ENCODE peak calls at places on chromosomes 5 and 9, in ten cellular contexts. J, K, R, X, C, P, A, F, G and E are unnamed samples.
A peak's percentile ranks its signal among the peaks of the same experiment; 100 is the strongest.

GRCh38 chr5:179836225-179837019 is 15.7 kb downstream of the SQSTM1 start:
- DNase-seq in J (no peak), K (no peak), R (no peak), X (no peak), C (no peak), P (no peak), A (no peak), F (peak; percentile 77), G (no peak), E (no peak)

GRCh38 chr5:115109840-115110239 is 59.9 kb downstream of the TRIM36 start:
- DNase-seq in J (no peak), K (no peak), R (no peak), X (no peak), C (no peak), P (no peak), A (no peak), F (no peak), G (no peak), E (no peak)

GRCh38 chr9:115601456-115601855 is 483.5 kb upstream of the TNC start:
- DNase-seq in J (no peak), K (no peak), R (no peak), X (no peak), C (no peak), P (no peak), A (no peak), F (no peak), G (no peak), E (no peak)

GRCh38 chr9:121698627-121699270 is 47.3 kb downstream of the DAB2IP start:
- DNase-seq in J (no peak), K (no peak), R (no peak), X (no peak), C (no peak), P (peak; percentile 86), A (peak; percentile 50), F (no peak), G (no peak), E (no peak)

GRCh38 chr5:177130211-177131018 is 3.2 kb upstream of the NSD1 start:
- DNase-seq in J (no peak), K (no peak), R (no peak), X (no peak), C (no peak), P (no peak), A (no peak), F (peak; percentile 38), G (no peak), E (peak; percentile 22)

GRCh38 chr5:133396187-133396621 is 216.1 kb downstream of the FSTL4 start:
- DNase-seq in J (no peak), K (no peak), R (no peak), X (no peak), C (no peak), P (no peak), A (no peak), F (no peak), G (no peak), E (no peak)

GRCh38 chr5:168607946-168608345 is 28.8 kb upstream of the PANK3 start:
- DNase-seq in J (no peak), K (no peak), R (no peak), X (no peak), C (no peak), P (no peak), A (no peak), F (no peak), G (no peak), E (no peak)

GRCh38 chr9:16119861-16120641 is 567.2 kb downstream of the CCDC171 start:
- DNase-seq in J (no peak), K (no peak), R (no peak), X (no peak), C (no peak), P (no peak), A (no peak), F (no peak), G (no peak), E (no peak)

GRCh38 chr5:167513383-167513782 is 778.1 kb upstream of the WWC1 start:
- DNase-seq in J (no peak), K (no peak), R (no peak), X (no peak), C (no peak), P (no peak), A (no peak), F (no peak), G (no peak), E (no peak)

GRCh38 chr5:85732185-85732584 is 885.6 kb upstream of the COX7C start:
- DNase-seq in J (no peak), K (no peak), R (no peak), X (no peak), C (no peak), P (no peak), A (no peak), F (no peak), G (no peak), E (no peak)

GRCh38 chr9:97364769-97365490 is 47.0 kb upstream of the TDRD7 start:
- DNase-seq in J (no peak), K (no peak), R (no peak), X (no peak), C (no peak), P (no peak), A (no peak), F (no peak), G (no peak), E (no peak)

GRCh38 chr5:33073856-33074255 is 362.7 kb downstream of the NPR3 start:
- DNase-seq in J (no peak), K (no peak), R (no peak), X (no peak), C (no peak), P (no peak), A (no peak), F (no peak), G (no peak), E (no peak)

GRCh38 chr5:68565427-68565826 is 349.9 kb downstream of the PIK3R1 start:
- DNase-seq in J (no peak), K (no peak), R (no peak), X (no peak), C (no peak), P (no peak), A (no peak), F (no peak), G (no peak), E (no peak)

GRCh38 chr5:90477073-90477472 is 2.4 kb downstream of the POLR3G start:
- DNase-seq in J (no peak), K (no peak), R (no peak), X (no peak), C (no peak), P (no peak), A (no peak), F (no peak), G (no peak), E (no peak)

GRCh38 chr9:109471994-109472393 is 26.1 kb downstream of the PTPN3 start:
- DNase-seq in J (no peak), K (no peak), R (no peak), X (no peak), C (no peak), P (no peak), A (no peak), F (no peak), G (no peak), E (no peak)

DNA sequence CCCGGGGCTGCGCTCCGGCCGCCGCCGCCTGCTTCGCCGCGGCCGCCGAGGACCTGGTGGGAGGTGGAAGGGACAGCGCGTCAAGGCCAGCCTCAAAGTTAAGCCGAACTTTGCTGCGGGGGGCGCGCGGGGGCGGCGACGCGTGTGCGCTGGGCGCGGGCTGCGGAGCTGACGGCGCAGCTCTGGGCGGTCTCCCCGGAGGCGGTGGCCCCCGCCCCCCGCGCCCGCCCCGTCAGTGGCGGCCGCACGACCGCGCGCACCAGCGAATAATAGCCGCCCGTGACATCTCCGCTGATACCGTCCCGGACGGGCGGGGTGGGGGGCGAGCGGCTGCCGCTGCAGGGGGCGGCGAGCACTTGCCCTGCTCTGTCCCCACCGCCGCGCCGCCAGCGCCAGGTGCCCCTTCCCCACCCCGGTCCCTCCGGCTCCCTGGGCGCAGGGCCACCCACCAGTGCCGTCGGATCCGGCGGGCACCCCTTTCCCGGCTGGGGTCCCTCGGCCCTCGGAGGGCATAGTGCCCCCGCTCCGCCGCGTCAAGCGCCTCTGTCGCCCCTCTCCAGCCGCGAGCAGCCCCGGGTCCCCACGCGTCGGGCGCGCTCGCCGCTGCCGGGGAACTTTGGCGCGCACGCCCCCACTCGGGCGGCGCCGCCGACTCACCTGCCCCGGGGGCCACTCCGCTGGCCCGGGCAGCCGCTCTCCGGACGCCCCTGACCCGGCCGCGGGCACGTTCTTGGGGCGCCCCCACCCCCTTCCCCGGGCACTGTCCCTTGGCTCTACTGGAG is 772 bp upstream of the FAM78A start:
- DNase-seq in J (no peak), K (no peak), R (no peak), X (no peak), C (no peak), P (peak; percentile 91), A (no peak), F (no peak), G (no peak), E (no peak)
- TF ChIP-seq POLR2A in J (no peak), K (no peak), R (no peak), X (no peak), C (no peak), P (no peak), A (no peak), F (no peak), G (no peak), E (no peak)

GRCh38 chr5:149766460-149767277 is 36.6 kb downstream of the PPARGC1B start:
- DNase-seq in J (no peak), K (no peak), R (no peak), X (no peak), C (no peak), P (no peak), A (no peak), F (no peak), G (no peak), E (no peak)
- TF ChIP-seq POLR2AphosphoS5 in J (no peak), K (no peak), R (no peak), X (no peak), C (no peak), P (no peak), A (no peak), F (no peak), G (no peak), E (no peak)

GRCh38 chr9:92669890-92670708 is at the start of gene IPPK:
- DNase-seq in J (peak; percentile 98), K (peak; percentile 98), R (peak; percentile 98), X (peak; percentile 98), C (peak; percentile 98), P (peak; percentile 99), A (peak; percentile 99), F (peak; percentile 99), G (peak; percentile 99), E (peak; percentile 97)
- TF ChIP-seq POLR2A in J (no peak), K (peak; percentile 94), R (peak; percentile 81), X (peak; percentile 43), C (peak; percentile 76), P (no peak), A (peak; percentile 91), F (peak; percentile 79), G (peak; percentile 74), E (peak; percentile 31)

DNA sequence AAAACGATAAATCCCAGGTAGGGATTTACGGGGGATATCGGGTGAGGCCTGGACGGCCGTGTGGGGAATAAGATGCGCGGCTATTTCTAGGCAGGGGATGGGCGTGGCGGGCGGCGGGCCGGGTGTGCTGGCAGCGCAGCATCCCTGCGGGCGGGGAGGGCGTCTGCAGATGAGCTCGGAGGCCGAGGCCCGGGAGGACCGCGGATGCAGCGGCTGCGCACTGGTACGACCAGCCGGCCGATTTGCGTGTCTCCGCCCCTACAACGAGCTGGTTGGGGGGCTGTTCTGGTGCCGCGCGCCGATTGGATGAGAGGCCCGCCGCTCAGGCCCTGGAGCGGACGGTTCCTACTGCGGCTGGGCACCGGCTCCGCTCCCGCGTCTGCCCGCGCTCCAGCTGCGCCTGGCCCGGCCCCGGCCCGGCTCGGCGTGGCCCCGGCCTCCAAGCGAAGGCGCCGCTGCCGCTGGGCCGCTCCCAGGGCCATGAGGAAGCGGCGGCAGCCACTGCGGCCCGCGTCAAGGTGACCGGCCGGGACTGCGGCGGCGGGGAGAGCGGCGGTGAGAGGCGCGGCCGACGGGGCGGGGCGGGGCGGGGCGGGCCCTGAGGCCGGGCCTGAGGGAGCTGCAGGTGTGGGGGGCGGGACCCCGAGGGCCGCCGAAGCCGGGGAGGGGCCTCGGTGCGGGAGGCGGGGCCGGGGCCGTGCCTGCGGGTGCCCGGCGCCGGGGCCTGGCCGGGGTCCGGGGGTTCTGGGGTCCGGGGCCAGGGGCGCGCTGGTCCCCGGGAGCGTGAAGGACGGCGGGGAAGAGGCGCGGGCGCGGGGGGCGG is at the start of gene RALGPS1:
- DNase-seq in J (peak; percentile 97), K (peak; percentile 97), R (peak; percentile 96), X (peak; percentile 95), C (peak; percentile 91), P (peak; percentile 98), A (peak; percentile 97), F (peak; percentile 98), G (peak; percentile 97), E (peak; percentile 94)
- TF ChIP-seq POLR2AphosphoS5 in J (peak; percentile 27), K (no peak), R (peak; percentile 56), X (peak; percentile 77), C (no peak), P (peak; percentile 50), A (no peak), F (no peak), G (no peak), E (no peak)